ENCODE peak calls at places on chromosomes 5 and 9, in five cellular contexts. O, D, K, Y and X are unnamed samples. For H3K27me3, the result is how much of the 10 kb centered on the place peaks cover.

GRCh38 chr9:123081824-123082223 is 48.4 kb downstream of the GPR21 start:
- DNase-seq in O (no peak), D (no peak), K (peak), Y (peak), X (no peak)

GRCh38 chr9:119101048-119101447 is 268.2 kb downstream of the BRINP1 start:
- DNase-seq in O (no peak), D (peak), K (no peak), Y (no peak), X (no peak)

GRCh38 chr5:146048994-146049703 is 56.2 kb downstream of the PLAC8L1 start:
- DNase-seq in O (no peak), D (peak), K (peak), Y (peak), X (no peak)

GRCh38 chr5:132750471-132751230 is 3.4 kb downstream of the CCNI2 start:
- DNase-seq in O (no peak), D (no peak), K (no peak), Y (no peak), X (no peak)

GRCh38 chr9:116765009-116765408 is 77.9 kb downstream of the TRIM32 start:
- DNase-seq in O (no peak), D (no peak), K (no peak), Y (peak), X (no peak)

GRCh38 chr9:14780251-14780650 is 57.7 kb upstream of the CER1 start:
- DNase-seq in O (no peak), D (no peak), K (no peak), Y (no peak), X (no peak)

GRCh38 chr5:77181173-77181572 is 29.3 kb upstream of the PDE8B start:
- DNase-seq in O (no peak), D (no peak), K (no peak), Y (peak), X (no peak)

GRCh38 chr9:98271479-98271878 is 16.0 kb upstream of the TBC1D2 start:
- DNase-seq in O (no peak), D (peak), K (no peak), Y (peak), X (no peak)

GRCh38 chr9:2559212-2560152 is 62.1 kb upstream of the VLDLR start:
- DNase-seq in O (peak), D (no peak), K (no peak), Y (no peak), X (no peak)

GRCh38 chr5:148186248-148187003 is 16.4 kb upstream of the SPINK6 start:
- DNase-seq in O (no peak), D (no peak), K (no peak), Y (no peak), X (no peak)

GRCh38 chr5:156824800-156825199 is 25.3 kb upstream of the PPP1R2B start:
- DNase-seq in O (no peak), D (peak), K (peak), Y (peak), X (no peak)

GRCh38 chr5:102090770-102091169 is 205.3 kb downstream of the SLCO4C1 start:
- DNase-seq in O (no peak), D (no peak), K (peak), Y (peak), X (no peak)

GRCh38 chr5:133977161-133977787 is 8.8 kb upstream of the C5orf15 start:
- DNase-seq in O (no peak), D (no peak), K (no peak), Y (no peak), X (no peak)

GRCh38 chr9:111516061-111516465 is 8.9 kb upstream of the ZNF483 start:
- DNase-seq in O (no peak), D (peak), K (no peak), Y (peak), X (no peak)

GRCh38 chr5:109645591-109646236 is 44.0 kb upstream of the MAN2A1 start:
- DNase-seq in O (no peak), D (peak), K (no peak), Y (peak), X (no peak)

GRCh38 chr9:2662496-2662895 is 40.9 kb downstream of the VLDLR start:
- DNase-seq in O (no peak), D (peak), K (no peak), Y (peak), X (peak)

GRCh38 chr5:885529-885928 is 7.1 kb downstream of the BRD9 start:
- DNase-seq in O (peak), D (no peak), K (no peak), Y (no peak), X (no peak)

GRCh38 chr5:175464414-175465233 is 13.7 kb upstream of the SFXN1 start:
- DNase-seq in O (no peak), D (peak), K (peak), Y (peak), X (no peak)

GRCh38 chr9:112097712-112098688 is 77.1 kb downstream of the SUSD1 start:
- DNase-seq in O (no peak), D (peak), K (peak), Y (peak), X (peak)

GRCh38 chr5:74903165-74903787 is 37.1 kb upstream of the FAM169A start:
- DNase-seq in O (no peak), D (peak), K (peak), Y (peak), X (peak)

GRCh38 chr5:104739905-104740304 is 1177.3 kb upstream of the NUDT12 start:
- DNase-seq in O (no peak), D (no peak), K (no peak), Y (no peak), X (no peak)

DNA sequence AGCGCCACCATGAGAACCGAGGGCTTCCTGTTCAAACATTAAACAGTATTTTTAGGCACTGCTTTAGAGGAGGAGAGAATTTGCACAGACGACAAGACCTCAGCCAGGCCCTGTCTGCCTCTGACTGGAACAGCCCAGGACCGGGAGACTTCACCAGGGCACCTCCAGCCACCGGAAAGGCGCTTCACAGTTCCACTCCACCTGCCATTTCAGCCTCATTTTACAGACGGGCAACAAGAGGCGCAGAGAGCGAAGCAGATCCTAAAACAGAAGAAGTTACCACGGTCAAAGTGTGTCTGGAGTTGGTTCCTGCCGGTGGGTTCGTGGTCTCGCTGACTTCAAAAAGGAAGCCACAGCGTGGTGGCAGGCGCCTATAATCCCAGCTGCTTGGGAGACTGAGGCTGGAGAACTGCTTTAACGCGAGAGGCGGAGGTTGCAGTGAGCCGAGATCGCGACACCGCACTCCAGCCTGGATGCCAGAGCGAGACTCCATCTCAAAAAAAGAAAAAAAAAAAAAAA is 28.4 kb downstream of the COL23A1 start:
- DNase-seq in O (no peak), D (no peak), K (no peak), Y (peak), X (no peak)
- H3K27me3 ChIP-seq in O (under half), D (under half), K (under half), Y (under half), X (under half)

GRCh38 chr9:127021664-127022337 is 100.6 kb downstream of the ANGPTL2 start:
- DNase-seq in O (peak), D (no peak), K (no peak), Y (no peak), X (no peak)
- H3K27ac ChIP-seq in O (peak), D (no peak), K (no peak), Y (no peak), X (no peak)

GRCh38 chr9:128416014-128416413 is 4.6 kb upstream of the CERCAM start:
- DNase-seq in O (no peak), D (no peak), K (no peak), Y (no peak), X (no peak)

GRCh38 chr9:128415222-128415621 is 5.4 kb upstream of the CERCAM start:
- DNase-seq in O (no peak), D (no peak), K (no peak), Y (no peak), X (no peak)

GRCh38 chr9:128412120-128412790 is 8.4 kb upstream of the CERCAM start:
- DNase-seq in O (no peak), D (peak), K (no peak), Y (peak), X (peak)

GRCh38 chr9:128416432-128417019 is 4.1 kb upstream of the CERCAM start:
- DNase-seq in O (no peak), D (no peak), K (no peak), Y (no peak), X (no peak)

DNA sequence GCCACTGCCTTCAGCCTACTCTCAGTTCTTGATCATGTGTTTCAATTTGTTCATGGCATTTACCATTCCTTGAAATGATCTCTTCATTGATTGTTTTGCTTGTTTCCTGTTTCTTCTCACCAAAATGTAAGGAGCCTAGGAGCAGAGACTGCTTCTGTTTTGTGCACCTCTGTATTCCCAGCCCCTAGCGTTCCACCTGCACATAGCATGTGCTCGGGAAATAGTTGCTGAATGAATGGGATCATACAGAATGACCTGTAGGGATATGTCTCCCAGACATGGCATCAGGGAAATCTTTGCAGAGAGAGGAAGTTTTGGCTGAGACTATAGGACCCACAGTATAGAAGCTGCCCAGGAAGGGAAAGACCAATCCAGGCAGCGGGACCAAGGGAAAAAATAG is 6.2 kb upstream of the CERCAM start:
- DNase-seq in O (no peak), D (no peak), K (no peak), Y (no peak), X (no peak)
- H3K27me3 ChIP-seq in O (under half), D (under half), K (under half), Y (under half), X (under half)

GRCh38 chr5:78806544-78806943 is 158.0 kb upstream of the LHFPL2 start:
- DNase-seq in O (no peak), D (no peak), K (peak), Y (no peak), X (no peak)
- H3K27ac ChIP-seq in O (no peak), D (no peak), K (no peak), Y (no peak), X (no peak)

GRCh38 chr5:61675015-61675692 is 343.1 kb downstream of the ZSWIM6 start:
- DNase-seq in O (no peak), D (peak), K (peak), Y (peak), X (no peak)

GRCh38 chr5:61674403-61674802 is 342.3 kb downstream of the ZSWIM6 start:
- DNase-seq in O (no peak), D (no peak), K (no peak), Y (no peak), X (no peak)

GRCh38 chr5:61669531-61669930 is 337.5 kb downstream of the ZSWIM6 start:
- DNase-seq in O (no peak), D (no peak), K (no peak), Y (no peak), X (no peak)

GRCh38 chr5:61677220-61677619 is 345.2 kb downstream of the ZSWIM6 start:
- DNase-seq in O (no peak), D (no peak), K (no peak), Y (no peak), X (no peak)

GRCh38 chr5:61673007-61673735 is 341.1 kb downstream of the ZSWIM6 start:
- DNase-seq in O (no peak), D (no peak), K (peak), Y (no peak), X (no peak)
- H3K27me3 ChIP-seq in O (under half), D (under half), K (under half), Y (under half), X (under half)

GRCh38 chr5:67014957-67015400 is 181.6 kb downstream of the CD180 start:
- DNase-seq in O (no peak), D (no peak), K (no peak), Y (no peak), X (no peak)

GRCh38 chr5:67012241-67012640 is 184.4 kb downstream of the CD180 start:
- DNase-seq in O (no peak), D (no peak), K (no peak), Y (no peak), X (no peak)

GRCh38 chr5:67015577-67016290 is 180.9 kb downstream of the CD180 start:
- DNase-seq in O (no peak), D (no peak), K (no peak), Y (no peak), X (no peak)

GRCh38 chr5:67013719-67014118 is 182.9 kb downstream of the CD180 start:
- DNase-seq in O (no peak), D (no peak), K (no peak), Y (no peak), X (no peak)

GRCh38 chr5:67014191-67014590 is 182.4 kb downstream of the CD180 start:
- DNase-seq in O (no peak), D (no peak), K (no peak), Y (no peak), X (no peak)
- H3K27ac ChIP-seq in O (peak), D (no peak), K (no peak), Y (no peak), X (no peak)